ENCODE peak calls at places on chromosomes 12 and 14, in ten cellular contexts. One of them, this sample, is unnamed.

GRCh38 chr12:54136844-54137580 is 51.8 kb downstream of the SMUG1 start:
- DNase-seq in hypothalamus: no peak
- DNase-seq in mammary epithelial cell: no peak
- DNase-seq in memory B cell: no peak
- DNase-seq in AG04449: no peak
- DNase-seq in suprapubic skin: no peak
- DNase-seq in activated naive CD4-positive, alpha-beta T cell treated with Interleukin-2 at 50 U/mL for 16 hours: no peak
- DNase-seq in activated T-cell treated with anti-CD3 and anti-CD28 coated beads, Interleukin-2, amount 50 U/mL, for 48 hours: no peak
- DNase-seq in pancreas: no peak
- DNase-seq in endothelial cell of umbilical vein: no peak
- DNase-seq in this sample: no peak

GRCh38 chr12:76259071-76259470 is 89.1 kb downstream of the BBS10 start:
- DNase-seq in hypothalamus: no peak
- DNase-seq in mammary epithelial cell: no peak
- DNase-seq in memory B cell: no peak
- DNase-seq in AG04449: no peak
- DNase-seq in suprapubic skin: no peak
- DNase-seq in activated naive CD4-positive, alpha-beta T cell treated with Interleukin-2 at 50 U/mL for 16 hours: no peak
- DNase-seq in activated T-cell treated with anti-CD3 and anti-CD28 coated beads, Interleukin-2, amount 50 U/mL, for 48 hours: no peak
- DNase-seq in pancreas: no peak
- DNase-seq in endothelial cell of umbilical vein: peak
- DNase-seq in this sample: no peak

GRCh38 chr12:132907216-132907615 is 19.8 kb upstream of the CHFR start:
- DNase-seq in hypothalamus: no peak
- DNase-seq in mammary epithelial cell: no peak
- DNase-seq in memory B cell: no peak
- DNase-seq in AG04449: no peak
- DNase-seq in suprapubic skin: no peak
- DNase-seq in activated naive CD4-positive, alpha-beta T cell treated with Interleukin-2 at 50 U/mL for 16 hours: no peak
- DNase-seq in activated T-cell treated with anti-CD3 and anti-CD28 coated beads, Interleukin-2, amount 50 U/mL, for 48 hours: no peak
- DNase-seq in pancreas: no peak
- DNase-seq in endothelial cell of umbilical vein: no peak
- DNase-seq in this sample: no peak

GRCh38 chr14:54682578-54682977 is 115.7 kb downstream of the SAMD4A start:
- DNase-seq in hypothalamus: no peak
- DNase-seq in mammary epithelial cell: no peak
- DNase-seq in memory B cell: no peak
- DNase-seq in AG04449: no peak
- DNase-seq in suprapubic skin: no peak
- DNase-seq in activated naive CD4-positive, alpha-beta T cell treated with Interleukin-2 at 50 U/mL for 16 hours: no peak
- DNase-seq in activated T-cell treated with anti-CD3 and anti-CD28 coated beads, Interleukin-2, amount 50 U/mL, for 48 hours: no peak
- DNase-seq in pancreas: no peak
- DNase-seq in endothelial cell of umbilical vein: peak
- DNase-seq in this sample: no peak

GRCh38 chr12:44377443-44378160 is 498.5 kb downstream of the NELL2 start:
- DNase-seq in hypothalamus: no peak
- DNase-seq in mammary epithelial cell: no peak
- DNase-seq in memory B cell: no peak
- DNase-seq in AG04449: no peak
- DNase-seq in suprapubic skin: no peak
- DNase-seq in activated naive CD4-positive, alpha-beta T cell treated with Interleukin-2 at 50 U/mL for 16 hours: no peak
- DNase-seq in activated T-cell treated with anti-CD3 and anti-CD28 coated beads, Interleukin-2, amount 50 U/mL, for 48 hours: no peak
- DNase-seq in pancreas: no peak
- DNase-seq in endothelial cell of umbilical vein: no peak
- DNase-seq in this sample: no peak

GRCh38 chr14:22494486-22495135 is 94.4 kb downstream of the DAD1 start:
- DNase-seq in hypothalamus: no peak
- DNase-seq in mammary epithelial cell: no peak
- DNase-seq in memory B cell: no peak
- DNase-seq in AG04449: no peak
- DNase-seq in suprapubic skin: no peak
- DNase-seq in activated naive CD4-positive, alpha-beta T cell treated with Interleukin-2 at 50 U/mL for 16 hours: no peak
- DNase-seq in activated T-cell treated with anti-CD3 and anti-CD28 coated beads, Interleukin-2, amount 50 U/mL, for 48 hours: no peak
- DNase-seq in pancreas: no peak
- DNase-seq in endothelial cell of umbilical vein: no peak
- DNase-seq in this sample: no peak

GRCh38 chr12:47079894-47080724 is at the start of gene AMIGO2:
- DNase-seq in hypothalamus: peak
- DNase-seq in mammary epithelial cell: peak
- DNase-seq in memory B cell: peak
- DNase-seq in AG04449: no peak
- DNase-seq in suprapubic skin: no peak
- DNase-seq in activated naive CD4-positive, alpha-beta T cell treated with Interleukin-2 at 50 U/mL for 16 hours: peak
- DNase-seq in activated T-cell treated with anti-CD3 and anti-CD28 coated beads, Interleukin-2, amount 50 U/mL, for 48 hours: peak
- DNase-seq in pancreas: peak
- DNase-seq in endothelial cell of umbilical vein: peak
- DNase-seq in this sample: peak

GRCh38 chr12:45669093-45669492 is 60.4 kb upstream of the ARID2 start:
- DNase-seq in hypothalamus: no peak
- DNase-seq in mammary epithelial cell: no peak
- DNase-seq in memory B cell: peak
- DNase-seq in AG04449: no peak
- DNase-seq in suprapubic skin: no peak
- DNase-seq in activated naive CD4-positive, alpha-beta T cell treated with Interleukin-2 at 50 U/mL for 16 hours: no peak
- DNase-seq in activated T-cell treated with anti-CD3 and anti-CD28 coated beads, Interleukin-2, amount 50 U/mL, for 48 hours: no peak
- DNase-seq in pancreas: no peak
- DNase-seq in endothelial cell of umbilical vein: no peak
- DNase-seq in this sample: peak

GRCh38 chr14:38989917-38990546 is 113.0 kb downstream of the SEC23A start:
- DNase-seq in hypothalamus: no peak
- DNase-seq in mammary epithelial cell: no peak
- DNase-seq in memory B cell: no peak
- DNase-seq in AG04449: no peak
- DNase-seq in suprapubic skin: no peak
- DNase-seq in activated naive CD4-positive, alpha-beta T cell treated with Interleukin-2 at 50 U/mL for 16 hours: no peak
- DNase-seq in activated T-cell treated with anti-CD3 and anti-CD28 coated beads, Interleukin-2, amount 50 U/mL, for 48 hours: no peak
- DNase-seq in pancreas: no peak
- DNase-seq in endothelial cell of umbilical vein: peak
- DNase-seq in this sample: no peak

GRCh38 chr14:56359245-56359644 is 220.4 kb upstream of the TMEM260 start:
- DNase-seq in hypothalamus: no peak
- DNase-seq in mammary epithelial cell: no peak
- DNase-seq in memory B cell: no peak
- DNase-seq in AG04449: no peak
- DNase-seq in suprapubic skin: no peak
- DNase-seq in activated naive CD4-positive, alpha-beta T cell treated with Interleukin-2 at 50 U/mL for 16 hours: no peak
- DNase-seq in activated T-cell treated with anti-CD3 and anti-CD28 coated beads, Interleukin-2, amount 50 U/mL, for 48 hours: peak
- DNase-seq in pancreas: no peak
- DNase-seq in endothelial cell of umbilical vein: no peak
- DNase-seq in this sample: no peak

GRCh38 chr12:96398422-96399080 is 1.7 kb downstream of the CDK17 start:
- DNase-seq in hypothalamus: no peak
- DNase-seq in mammary epithelial cell: no peak
- DNase-seq in memory B cell: no peak
- DNase-seq in AG04449: no peak
- DNase-seq in suprapubic skin: no peak
- DNase-seq in activated naive CD4-positive, alpha-beta T cell treated with Interleukin-2 at 50 U/mL for 16 hours: no peak
- DNase-seq in activated T-cell treated with anti-CD3 and anti-CD28 coated beads, Interleukin-2, amount 50 U/mL, for 48 hours: no peak
- DNase-seq in pancreas: no peak
- DNase-seq in endothelial cell of umbilical vein: peak
- DNase-seq in this sample: no peak

GRCh38 chr14:105151131-105151837 is 17.3 kb downstream of the JAG2 start:
- DNase-seq in hypothalamus: no peak
- DNase-seq in mammary epithelial cell: no peak
- DNase-seq in memory B cell: no peak
- DNase-seq in AG04449: no peak
- DNase-seq in suprapubic skin: no peak
- DNase-seq in activated naive CD4-positive, alpha-beta T cell treated with Interleukin-2 at 50 U/mL for 16 hours: no peak
- DNase-seq in activated T-cell treated with anti-CD3 and anti-CD28 coated beads, Interleukin-2, amount 50 U/mL, for 48 hours: no peak
- DNase-seq in pancreas: peak
- DNase-seq in endothelial cell of umbilical vein: no peak
- DNase-seq in this sample: no peak

GRCh38 chr14:64109821-64110554 is 184.2 kb downstream of the ESR2 start:
- DNase-seq in hypothalamus: no peak
- DNase-seq in mammary epithelial cell: peak
- DNase-seq in memory B cell: no peak
- DNase-seq in AG04449: no peak
- DNase-seq in suprapubic skin: no peak
- DNase-seq in activated naive CD4-positive, alpha-beta T cell treated with Interleukin-2 at 50 U/mL for 16 hours: no peak
- DNase-seq in activated T-cell treated with anti-CD3 and anti-CD28 coated beads, Interleukin-2, amount 50 U/mL, for 48 hours: no peak
- DNase-seq in pancreas: no peak
- DNase-seq in endothelial cell of umbilical vein: no peak
- DNase-seq in this sample: no peak